ENCODE peak calls at places on chromosome 16, in five cellular contexts. X is activated T-helper 9 cell treated with anti-CD3 and anti-CD28 coated beads, Interleukin-2, amount 50 U/mL, for 16 hours; K is T-cell; N is HS-27A; Q is NCI-H1092 treated with DMSO at 0.1 percent for 48 hours. V is an unnamed sample.

GRCh38 chr16:57485916-57486857 is at the start of gene DOK4:
- DNase-seq in X (peak), K (peak), N (no peak), Q (peak), V (peak)

GRCh38 chr16:85428168-85428898 is 184.8 kb upstream of the GSE1 start:
- DNase-seq in X (no peak), K (peak), N (no peak), Q (peak), V (peak)

GRCh38 chr16:46929378-46930332 is 43.8 kb downstream of the DNAJA2 start:
- DNase-seq in X (peak), K (peak), N (peak), Q (no peak), V (peak)

GRCh38 chr16:9813665-9814064 is 368.6 kb downstream of the GRIN2A start:
- DNase-seq in X (no peak), K (no peak), N (no peak), Q (no peak), V (no peak)

GRCh38 chr16:24102120-24102740 is 153.9 kb upstream of the CACNG3 start:
- DNase-seq in X (no peak), K (no peak), N (no peak), Q (peak), V (no peak)

GRCh38 chr16:25257956-25258855 is 561 bp upstream of the ZKSCAN2 start:
- DNase-seq in X (peak), K (peak), N (peak), Q (peak), V (peak)

GRCh38 chr16:85555549-85556455 is 57.3 kb upstream of the GSE1 start:
- DNase-seq in X (no peak), K (no peak), N (no peak), Q (peak), V (no peak)

GRCh38 chr16:66935319-66936011 is at the start of gene CES2:
- DNase-seq in X (no peak), K (no peak), N (no peak), Q (no peak), V (no peak)

GRCh38 chr16:28572659-28573510 is 19.2 kb downstream of the SGF29 start:
- DNase-seq in X (no peak), K (no peak), N (no peak), Q (no peak), V (no peak)

GRCh38 chr16:85412911-85413520 is 200.1 kb upstream of the GSE1 start:
- DNase-seq in X (no peak), K (no peak), N (no peak), Q (no peak), V (no peak)

GRCh38 chr16:22235839-22236745 is 30.0 kb downstream of the EEF2K start:
- DNase-seq in X (no peak), K (no peak), N (no peak), Q (no peak), V (no peak)

GRCh38 chr16:17304124-17304813 is 166.5 kb downstream of the XYLT1 start:
- DNase-seq in X (no peak), K (no peak), N (no peak), Q (no peak), V (no peak)

GRCh38 chr16:66057056-66057455 is 309.4 kb upstream of the CDH5 start:
- DNase-seq in X (no peak), K (no peak), N (no peak), Q (no peak), V (no peak)

GRCh38 chr16:12754824-12755543 is 48.7 kb downstream of the CPPED1 start:
- DNase-seq in X (no peak), K (no peak), N (no peak), Q (no peak), V (no peak)

GRCh38 chr16:88599825-88600538 is 29.8 kb downstream of the ZC3H18 start:
- DNase-seq in X (no peak), K (no peak), N (no peak), Q (no peak), V (no peak)

GRCh38 chr16:57284206-57284951 is at the start of gene PLLP:
- DNase-seq in X (peak), K (no peak), N (no peak), Q (peak), V (peak)

V was measured in CD4-positive, alpha-beta T cell.